ENCODE peak calls at places on chromosomes 4 and X, in eight cellular contexts. K is fibroblast of lung, V is psoas muscle, I is dorsolateral prefrontal cortex, M is Peyer's patch, B is fibroblast of mammary gland, C is AG10803, N is endothelial cell of umbilical vein. D is an unnamed sample.
A peak's percentile ranks its signal among the peaks of the same experiment; 100 is the strongest.

GRCh38 chrX:111719426-111720210 is 38.6 kb downstream of the ALG13 start:
- DNase-seq in K (peak; percentile 48), V (no peak), I (no peak), M (no peak), B (peak; percentile 16), C (peak; percentile 1), N (peak; percentile 1), D (no peak)

GRCh38 chrX:5876984-5877655 is 351.5 kb downstream of the NLGN4X start:
- DNase-seq in K (peak; percentile 4), V (no peak), I (no peak), M (no peak), B (peak; percentile 4), C (peak; percentile 0), N (no peak), D (peak; percentile 14)

GRCh38 chr4:70754470-70754869 is 32.7 kb downstream of the RUFY3 start:
- DNase-seq in K (no peak), V (no peak), I (no peak), M (no peak), B (no peak), C (no peak), N (no peak), D (no peak)

GRCh38 chr4:140346136-140346535 is 27.3 kb upstream of the SCOC start:
- DNase-seq in K (no peak), V (no peak), I (no peak), M (no peak), B (no peak), C (no peak), N (no peak), D (no peak)

GRCh38 chr4:8820178-8821102 is 51.2 kb downstream of the HMX1 start:
- DNase-seq in K (no peak), V (no peak), I (peak; percentile 22), M (no peak), B (no peak), C (no peak), N (no peak), D (no peak)

GRCh38 chr4:59630922-59631321 is 1569.2 kb upstream of the ADGRL3 start:
- DNase-seq in K (no peak), V (no peak), I (no peak), M (no peak), B (no peak), C (no peak), N (no peak), D (no peak)

GRCh38 chr4:3725936-3726895 is 40.0 kb upstream of the ADRA2C start:
- DNase-seq in K (no peak), V (no peak), I (no peak), M (no peak), B (no peak), C (no peak), N (no peak), D (no peak)

GRCh38 chr4:7371122-7371941 is 63.4 kb downstream of the PSAPL1 start:
- DNase-seq in K (peak; percentile 97), V (no peak), I (no peak), M (no peak), B (peak; percentile 47), C (peak; percentile 17), N (no peak), D (no peak)

GRCh38 chr4:76365636-76366035 is 55.3 kb downstream of the CCDC158 start:
- DNase-seq in K (peak; percentile 40), V (no peak), I (no peak), M (no peak), B (peak; percentile 59), C (peak; percentile 3), N (no peak), D (no peak)

GRCh38 chr4:168667936-168668335 is 171.1 kb downstream of the PALLD start:
- DNase-seq in K (no peak), V (no peak), I (no peak), M (no peak), B (no peak), C (no peak), N (peak; percentile 78), D (no peak)

GRCh38 chr4:125891597-125892258 is 577.0 kb downstream of the FAT4 start:
- DNase-seq in K (peak; percentile 95), V (no peak), I (no peak), M (no peak), B (peak; percentile 54), C (peak; percentile 99), N (no peak), D (no peak)

GRCh38 chr4:61540944-61541343 is 340.8 kb downstream of the ADGRL3 start:
- DNase-seq in K (no peak), V (no peak), I (no peak), M (peak; percentile 76), B (no peak), C (no peak), N (no peak), D (no peak)

GRCh38 chr4:114659386-114660008 is 60.9 kb downstream of the UGT8 start:
- DNase-seq in K (peak; percentile 64), V (no peak), I (peak; percentile 76), M (peak; percentile 46), B (peak; percentile 71), C (peak; percentile 68), N (peak; percentile 68), D (peak; percentile 12)

GRCh38 chrX:28178206-28178605 is 197.0 kb upstream of the DCAF8L1 start:
- DNase-seq in K (no peak), V (no peak), I (no peak), M (no peak), B (no peak), C (no peak), N (no peak), D (no peak)

DNA sequence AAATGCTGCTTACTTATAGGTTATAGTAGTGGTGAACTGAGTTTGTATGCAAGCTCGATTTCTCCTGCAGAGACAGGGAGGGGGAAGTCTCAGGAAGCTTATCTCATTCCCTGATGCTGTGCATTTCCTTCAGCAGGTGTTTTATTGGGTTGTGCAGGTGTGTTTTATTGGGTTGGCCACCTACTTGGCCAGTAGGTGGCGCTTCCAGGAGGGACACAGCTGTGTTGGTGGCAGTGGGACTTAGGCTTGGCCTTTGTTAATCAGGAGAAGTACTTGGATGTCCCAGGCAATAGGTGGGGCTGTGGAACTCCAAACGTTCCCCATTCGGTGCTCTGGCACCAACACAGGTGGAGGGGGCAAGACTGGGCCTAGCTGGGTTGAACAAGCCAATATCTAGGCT is 196.0 kb upstream of the DCAF8L1 start:
- DNase-seq in K (no peak), V (no peak), I (no peak), M (no peak), B (no peak), C (no peak), N (no peak), D (no peak)
- TF ChIP-seq CTCF in K (no peak), V (peak; percentile 10), I (no peak), M (no peak), B (no peak), C (no peak), N (peak; percentile 8), D (no peak)

DNA sequence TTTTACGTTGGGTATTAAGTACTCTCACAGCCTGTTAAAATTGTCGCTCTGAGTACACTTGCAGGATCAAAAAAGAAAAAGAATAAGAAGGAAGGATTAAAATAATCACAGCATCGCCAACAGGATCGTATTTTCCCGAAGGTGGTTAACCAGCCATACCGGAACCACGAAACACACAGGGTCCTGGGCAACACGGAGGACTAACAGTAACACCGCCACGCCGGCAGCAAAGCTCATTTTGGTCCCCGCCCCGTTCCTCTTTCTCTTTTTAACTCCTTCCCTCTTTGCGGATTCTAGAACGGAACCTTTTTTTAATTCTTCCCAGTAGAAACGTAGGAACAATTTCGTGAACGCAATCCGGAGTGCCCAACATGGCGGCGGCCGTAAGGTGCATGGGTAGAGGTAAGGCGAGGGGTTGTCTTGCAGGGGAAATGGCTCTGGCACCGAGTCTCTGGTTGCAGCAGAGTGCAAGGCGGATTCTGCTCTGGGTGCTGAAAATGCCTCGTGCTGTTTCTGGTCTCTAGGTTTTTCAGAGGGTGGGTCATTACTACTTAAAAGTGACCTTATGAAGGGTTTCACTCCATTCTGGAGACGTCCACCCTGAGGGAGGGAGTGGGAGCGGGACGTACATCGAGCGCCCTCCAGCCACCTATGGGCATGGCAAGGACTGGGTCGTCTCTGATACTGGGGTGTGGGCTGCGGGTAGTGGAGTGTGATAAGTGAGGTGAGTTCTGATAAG is at the start of gene MRPL1:
- DNase-seq in K (peak; percentile 94), V (peak; percentile 86), I (peak; percentile 88), M (peak; percentile 85), B (peak; percentile 96), C (peak; percentile 95), N (peak; percentile 97), D (peak; percentile 88)
- TF ChIP-seq CTCF in K (no peak), V (no peak), I (no peak), M (no peak), B (no peak), C (no peak), N (no peak), D (no peak)

GRCh38 chr4:242121-242848 is 63.0 kb downstream of the ZNF732 start:
- DNase-seq in K (peak; percentile 47), V (peak; percentile 40), I (peak; percentile 47), M (peak; percentile 55), B (peak; percentile 52), C (peak; percentile 46), N (peak; percentile 69), D (peak; percentile 46)

GRCh38 chr4:243407-243806 is 61.9 kb downstream of the ZNF732 start:
- DNase-seq in K (no peak), V (no peak), I (no peak), M (no peak), B (no peak), C (no peak), N (no peak), D (no peak)

DNA sequence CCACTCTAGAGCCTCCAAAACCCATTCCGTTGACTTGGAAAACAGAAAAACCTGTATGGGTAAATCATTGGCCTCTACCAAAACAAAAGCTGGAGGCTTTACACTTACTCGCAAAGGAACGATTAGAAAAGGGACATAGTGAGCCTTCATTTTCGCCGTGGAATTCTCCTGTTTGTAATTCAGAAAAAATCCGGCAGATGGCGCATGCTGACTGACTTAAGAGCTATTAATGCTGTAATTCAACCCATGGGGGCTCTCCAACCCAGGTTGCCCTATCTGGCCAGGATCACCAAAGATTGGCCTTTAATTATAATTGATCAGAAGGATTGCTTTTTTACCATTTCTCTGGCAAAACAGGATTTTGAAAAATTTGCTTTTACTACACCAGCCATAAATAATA is 60.8 kb downstream of the ZNF732 start:
- DNase-seq in K (peak; percentile 2), V (no peak), I (no peak), M (no peak), B (peak; percentile 18), C (peak; percentile 6), N (peak; percentile 35), D (no peak)
- TF ChIP-seq CTCF in K (peak; percentile 11), V (peak; percentile 64), I (peak; percentile 71), M (peak; percentile 57), B (peak; percentile 33), C (peak; percentile 41), N (peak; percentile 39), D (peak; percentile 80)

GRCh38 chrX:70096052-70096451 is 33.8 kb downstream of the OTUD6A start:
- DNase-seq in K (no peak), V (no peak), I (no peak), M (no peak), B (peak; percentile 24), C (peak; percentile 21), N (peak; percentile 31), D (no peak)
- TF ChIP-seq CTCF in K (peak; percentile 28), V (no peak), I (no peak), M (no peak), B (peak; percentile 29), C (peak; percentile 46), N (no peak), D (peak; percentile 44)

D was measured in left ventricle myocardium inferior.